ENCODE peak calls at places on chromosomes 16 and 17, in eight cellular contexts. G, O, B, K, I, N, V and R are unnamed samples.

GRCh38 chr17:42519546-42520444 is 16.2 kb upstream of the NAGLU start:
- DNase-seq in O (peak), G (no peak), V (no peak), K (no peak), N (no peak), B (no peak), I (peak), R (no peak)

GRCh38 chr16:54148974-54149373 is 137.6 kb downstream of the IRX3 start:
- DNase-seq in G (no peak), B (no peak), O (no peak), V (no peak), N (no peak), I (no peak), K (no peak), R (no peak)

GRCh38 chr17:41338961-41339485 is 11.6 kb downstream of the KRT33A start:
- DNase-seq in G (peak), I (peak), N (peak), K (no peak), B (no peak), O (no peak), V (no peak), R (no peak)

GRCh38 chr16:7025616-7026190 is 306.9 kb upstream of the RBFOX1 start:
- DNase-seq in O (peak), K (no peak), G (no peak), B (peak), I (peak), V (no peak), N (no peak), R (no peak)

GRCh38 chr17:69857412-69857835 is 217.6 kb upstream of the KCNJ16 start:
- DNase-seq in V (no peak), O (no peak), G (no peak), N (no peak), B (no peak), I (peak), K (no peak), R (no peak)

GRCh38 chr17:66725956-66726355 is 109.0 kb upstream of the CACNG5 start:
- DNase-seq in K (no peak), V (no peak), O (no peak), B (no peak), N (no peak), G (no peak), I (no peak), R (no peak)

GRCh38 chr16:64964126-64964540 is 157.7 kb downstream of the CDH11 start:
- DNase-seq in B (no peak), K (no peak), V (no peak), N (no peak), I (peak), G (no peak), O (no peak), R (no peak)

GRCh38 chr17:58337126-58337599 is 8.6 kb upstream of the TSPOAP1 start:
- DNase-seq in O (no peak), G (peak), I (no peak), K (peak), N (no peak), B (peak), V (no peak), R (no peak)

GRCh38 chr16:60655514-60656153 is 1380.6 kb downstream of the CDH8 start:
- DNase-seq in K (no peak), N (no peak), O (no peak), V (no peak), I (no peak), B (no peak), G (no peak), R (no peak)